ENCODE peak calls at places on chromosome 11, in five cellular contexts. One of them, this sample, is unnamed.

GRCh38 chr11:113505541-113506375 is 30.6 kb upstream of the DRD2 start:
- DNase-seq in mesothelial cell of epicardium: no peak
- DNase-seq in Calu3: peak
- DNase-seq in RWPE2: no peak
- DNase-seq in fibroblast of pulmonary artery: peak
- DNase-seq in this sample: peak

GRCh38 chr11:11763796-11764427 is 77.9 kb upstream of the USP47 start:
- DNase-seq in mesothelial cell of epicardium: no peak
- DNase-seq in Calu3: no peak
- DNase-seq in RWPE2: no peak
- DNase-seq in fibroblast of pulmonary artery: no peak
- DNase-seq in this sample: no peak

GRCh38 chr11:1744879-1745700 is 5.3 kb downstream of the IFITM10 start:
- DNase-seq in mesothelial cell of epicardium: no peak
- DNase-seq in Calu3: no peak
- DNase-seq in RWPE2: peak
- DNase-seq in fibroblast of pulmonary artery: no peak
- DNase-seq in this sample: no peak

GRCh38 chr11:45156731-45157130 is 10.3 kb downstream of the PRDM11 start:
- DNase-seq in mesothelial cell of epicardium: no peak
- DNase-seq in Calu3: no peak
- DNase-seq in RWPE2: no peak
- DNase-seq in fibroblast of pulmonary artery: no peak
- DNase-seq in this sample: peak

GRCh38 chr11:6609502-6610015 is 2.5 kb downstream of the TAF10 start:
- DNase-seq in mesothelial cell of epicardium: no peak
- DNase-seq in Calu3: no peak
- DNase-seq in RWPE2: peak
- DNase-seq in fibroblast of pulmonary artery: no peak
- DNase-seq in this sample: no peak

GRCh38 chr11:8604078-8604723 is 10.2 kb upstream of the STK33 start:
- DNase-seq in mesothelial cell of epicardium: no peak
- DNase-seq in Calu3: peak
- DNase-seq in RWPE2: peak
- DNase-seq in fibroblast of pulmonary artery: peak
- DNase-seq in this sample: no peak

GRCh38 chr11:47359586-47359985 is 7.1 kb upstream of the MYBPC3 start:
- DNase-seq in mesothelial cell of epicardium: no peak
- DNase-seq in Calu3: no peak
- DNase-seq in RWPE2: no peak
- DNase-seq in fibroblast of pulmonary artery: no peak
- DNase-seq in this sample: no peak

GRCh38 chr11:61065955-61066638 is 36.2 kb upstream of the CD5 start:
- DNase-seq in mesothelial cell of epicardium: no peak
- DNase-seq in Calu3: no peak
- DNase-seq in RWPE2: no peak
- DNase-seq in fibroblast of pulmonary artery: no peak
- DNase-seq in this sample: no peak

DNA sequence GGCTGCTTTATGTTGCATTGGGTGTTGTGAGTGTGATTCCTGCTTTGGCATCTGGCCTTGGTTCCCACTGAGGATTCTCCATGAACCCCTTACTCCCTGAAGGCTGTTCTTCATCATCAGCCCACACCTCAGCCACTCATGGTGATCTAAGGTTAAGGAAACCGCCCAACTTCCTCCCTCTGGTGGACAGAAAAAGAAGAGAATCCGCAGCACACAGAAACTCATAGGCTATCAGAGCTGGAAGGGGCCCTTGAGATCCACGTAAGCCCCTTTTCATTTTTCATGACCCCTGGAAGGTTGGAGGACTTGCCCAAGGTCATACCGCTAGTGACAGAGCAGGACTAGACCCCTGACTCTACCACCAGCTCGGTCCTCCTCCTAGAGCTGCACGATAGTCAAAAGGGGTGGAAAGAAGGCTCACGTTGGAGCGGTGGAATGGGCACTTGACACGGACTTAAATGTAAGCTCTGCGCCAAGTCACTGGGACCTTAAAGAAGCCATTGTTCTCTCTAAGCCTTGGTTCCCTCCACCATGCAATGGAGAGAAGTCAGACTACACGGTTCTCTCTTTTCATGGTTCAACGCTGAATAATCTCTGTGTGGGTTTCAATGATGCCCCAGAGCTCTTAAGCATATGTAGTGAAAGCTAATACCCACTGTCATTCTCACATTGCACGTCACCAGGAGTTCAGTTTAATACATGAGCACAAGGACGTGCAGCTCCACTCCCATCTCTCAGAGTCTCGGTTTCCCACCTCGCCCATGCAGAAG is 83.6 kb upstream of the CRTAM start:
- DNase-seq in mesothelial cell of epicardium: no peak
- DNase-seq in Calu3: no peak
- DNase-seq in RWPE2: no peak
- DNase-seq in fibroblast of pulmonary artery: peak
- DNase-seq in this sample: no peak
- TF ChIP-seq CTCF in mesothelial cell of epicardium: peak
- TF ChIP-seq CTCF in Calu3: no peak
- TF ChIP-seq CTCF in RWPE2: peak
- TF ChIP-seq CTCF in fibroblast of pulmonary artery: peak
- TF ChIP-seq CTCF in this sample: no peak

DNA sequence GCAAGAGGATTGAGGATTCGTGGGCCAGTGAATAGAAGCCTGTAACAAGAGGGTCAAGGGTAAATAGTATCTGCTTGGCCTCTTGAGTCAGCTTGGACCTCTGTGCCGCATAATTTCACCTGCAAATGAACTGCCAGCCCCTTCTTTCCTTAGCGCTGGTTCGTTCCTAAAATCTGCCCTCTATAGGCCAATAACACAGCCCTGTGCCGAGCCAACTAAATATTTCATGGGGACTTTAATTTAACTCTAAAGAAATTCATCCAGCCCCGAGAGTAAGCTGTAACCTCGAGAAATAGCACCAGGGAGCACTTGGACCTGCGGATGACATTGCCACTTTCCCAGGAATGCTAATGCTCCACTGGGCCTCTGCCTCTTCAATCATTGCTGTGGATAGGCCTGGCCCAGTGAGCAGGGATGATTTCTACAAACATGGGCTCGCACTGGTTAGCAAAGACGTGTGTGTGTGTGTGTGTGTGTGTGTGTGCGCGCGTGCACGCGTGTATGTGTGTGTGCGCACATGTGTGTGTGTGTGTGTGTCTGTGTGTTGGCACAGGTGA is 95.3 kb upstream of the TBCEL start:
- DNase-seq in mesothelial cell of epicardium: no peak
- DNase-seq in Calu3: no peak
- DNase-seq in RWPE2: no peak
- DNase-seq in fibroblast of pulmonary artery: no peak
- DNase-seq in this sample: no peak
- TF ChIP-seq CTCF in mesothelial cell of epicardium: no peak
- TF ChIP-seq CTCF in Calu3: no peak
- TF ChIP-seq CTCF in RWPE2: no peak
- TF ChIP-seq CTCF in fibroblast of pulmonary artery: no peak
- TF ChIP-seq CTCF in this sample: no peak

DNA sequence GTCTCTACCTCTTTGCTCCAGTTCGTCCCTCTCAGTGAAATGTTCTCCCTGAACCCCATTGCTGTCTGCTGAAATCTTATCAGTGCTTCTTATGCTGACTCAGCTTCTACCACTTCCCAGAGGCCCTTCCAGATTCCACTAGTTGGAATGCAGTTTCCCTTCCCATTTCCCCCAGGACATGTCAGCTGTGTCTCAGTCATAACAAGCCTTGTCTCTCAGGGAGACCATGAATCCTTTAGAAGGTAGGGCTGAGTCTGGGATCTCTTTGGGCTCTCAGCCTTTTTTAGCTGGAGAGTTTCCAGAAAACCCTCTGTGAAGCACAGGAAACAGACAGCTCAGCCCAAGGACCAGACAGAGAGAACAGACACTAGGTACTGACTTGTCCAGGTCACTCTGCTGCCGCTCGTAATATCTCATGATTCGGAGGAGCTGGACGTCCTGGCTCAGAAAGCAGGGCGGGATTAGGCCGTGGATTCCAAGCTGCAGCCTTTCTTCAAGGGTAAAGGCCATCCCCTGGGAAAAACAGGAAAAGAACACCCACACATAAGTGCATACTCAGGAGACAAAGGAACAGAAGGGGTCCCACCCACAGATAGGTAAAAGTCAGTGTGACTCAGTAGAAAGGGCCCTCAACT is 113.0 kb downstream of the ME3 start:
- DNase-seq in mesothelial cell of epicardium: no peak
- DNase-seq in Calu3: no peak
- DNase-seq in RWPE2: no peak
- DNase-seq in fibroblast of pulmonary artery: peak
- DNase-seq in this sample: no peak
- TF ChIP-seq CTCF in mesothelial cell of epicardium: no peak
- TF ChIP-seq CTCF in Calu3: no peak
- TF ChIP-seq CTCF in RWPE2: no peak
- TF ChIP-seq CTCF in fibroblast of pulmonary artery: no peak
- TF ChIP-seq CTCF in this sample: no peak

GRCh38 chr11:66418168-66418985 is 2.5 kb upstream of the NPAS4 start:
- DNase-seq in mesothelial cell of epicardium: peak
- DNase-seq in Calu3: peak
- DNase-seq in RWPE2: no peak
- DNase-seq in fibroblast of pulmonary artery: peak
- DNase-seq in this sample: no peak
- TF ChIP-seq CTCF in mesothelial cell of epicardium: no peak
- TF ChIP-seq CTCF in Calu3: peak
- TF ChIP-seq CTCF in RWPE2: peak
- TF ChIP-seq CTCF in fibroblast of pulmonary artery: peak
- TF ChIP-seq CTCF in this sample: no peak

GRCh38 chr11:116366451-116366850 is 406.3 kb downstream of the BUD13 start:
- DNase-seq in mesothelial cell of epicardium: no peak
- DNase-seq in Calu3: no peak
- DNase-seq in RWPE2: no peak
- DNase-seq in fibroblast of pulmonary artery: no peak
- DNase-seq in this sample: no peak
- TF ChIP-seq CTCF in mesothelial cell of epicardium: no peak
- TF ChIP-seq CTCF in Calu3: no peak
- TF ChIP-seq CTCF in RWPE2: no peak
- TF ChIP-seq CTCF in fibroblast of pulmonary artery: no peak
- TF ChIP-seq CTCF in this sample: no peak

GRCh38 chr11:78831571-78831970 is 256.9 kb upstream of the NARS2 start:
- DNase-seq in mesothelial cell of epicardium: no peak
- DNase-seq in Calu3: no peak
- DNase-seq in RWPE2: no peak
- DNase-seq in fibroblast of pulmonary artery: no peak
- DNase-seq in this sample: no peak

GRCh38 chr11:78830277-78830676 is 255.6 kb upstream of the NARS2 start:
- DNase-seq in mesothelial cell of epicardium: no peak
- DNase-seq in Calu3: no peak
- DNase-seq in RWPE2: no peak
- DNase-seq in fibroblast of pulmonary artery: no peak
- DNase-seq in this sample: no peak

GRCh38 chr11:78834886-78835285 is 260.2 kb upstream of the NARS2 start:
- DNase-seq in mesothelial cell of epicardium: no peak
- DNase-seq in Calu3: no peak
- DNase-seq in RWPE2: no peak
- DNase-seq in fibroblast of pulmonary artery: no peak
- DNase-seq in this sample: no peak

GRCh38 chr11:78833237-78833636 is 258.6 kb upstream of the NARS2 start:
- DNase-seq in mesothelial cell of epicardium: no peak
- DNase-seq in Calu3: no peak
- DNase-seq in RWPE2: no peak
- DNase-seq in fibroblast of pulmonary artery: no peak
- DNase-seq in this sample: no peak

GRCh38 chr11:78832226-78832947 is 257.7 kb upstream of the NARS2 start:
- DNase-seq in mesothelial cell of epicardium: no peak
- DNase-seq in Calu3: no peak
- DNase-seq in RWPE2: no peak
- DNase-seq in fibroblast of pulmonary artery: no peak
- DNase-seq in this sample: no peak
- TF ChIP-seq CTCF in mesothelial cell of epicardium: no peak
- TF ChIP-seq CTCF in Calu3: no peak
- TF ChIP-seq CTCF in RWPE2: no peak
- TF ChIP-seq CTCF in fibroblast of pulmonary artery: peak
- TF ChIP-seq CTCF in this sample: no peak

GRCh38 chr11:17469998-17470397 is 6.6 kb downstream of the ABCC8 start:
- DNase-seq in mesothelial cell of epicardium: no peak
- DNase-seq in Calu3: no peak
- DNase-seq in RWPE2: no peak
- DNase-seq in fibroblast of pulmonary artery: no peak
- DNase-seq in this sample: no peak

GRCh38 chr11:17472467-17472866 is 4.2 kb downstream of the ABCC8 start:
- DNase-seq in mesothelial cell of epicardium: no peak
- DNase-seq in Calu3: no peak
- DNase-seq in RWPE2: no peak
- DNase-seq in fibroblast of pulmonary artery: no peak
- DNase-seq in this sample: no peak

GRCh38 chr11:17471501-17471900 is 5.1 kb downstream of the ABCC8 start:
- DNase-seq in mesothelial cell of epicardium: no peak
- DNase-seq in Calu3: no peak
- DNase-seq in RWPE2: no peak
- DNase-seq in fibroblast of pulmonary artery: no peak
- DNase-seq in this sample: no peak

GRCh38 chr11:17475666-17476316 is 854 bp downstream of the ABCC8 start:
- DNase-seq in mesothelial cell of epicardium: no peak
- DNase-seq in Calu3: no peak
- DNase-seq in RWPE2: no peak
- DNase-seq in fibroblast of pulmonary artery: no peak
- DNase-seq in this sample: no peak

GRCh38 chr11:17473071-17473744 is 3.4 kb downstream of the ABCC8 start:
- DNase-seq in mesothelial cell of epicardium: no peak
- DNase-seq in Calu3: peak
- DNase-seq in RWPE2: no peak
- DNase-seq in fibroblast of pulmonary artery: no peak
- DNase-seq in this sample: no peak
- TF ChIP-seq CTCF in mesothelial cell of epicardium: no peak
- TF ChIP-seq CTCF in Calu3: peak
- TF ChIP-seq CTCF in RWPE2: peak
- TF ChIP-seq CTCF in fibroblast of pulmonary artery: peak
- TF ChIP-seq CTCF in this sample: no peak

DNA sequence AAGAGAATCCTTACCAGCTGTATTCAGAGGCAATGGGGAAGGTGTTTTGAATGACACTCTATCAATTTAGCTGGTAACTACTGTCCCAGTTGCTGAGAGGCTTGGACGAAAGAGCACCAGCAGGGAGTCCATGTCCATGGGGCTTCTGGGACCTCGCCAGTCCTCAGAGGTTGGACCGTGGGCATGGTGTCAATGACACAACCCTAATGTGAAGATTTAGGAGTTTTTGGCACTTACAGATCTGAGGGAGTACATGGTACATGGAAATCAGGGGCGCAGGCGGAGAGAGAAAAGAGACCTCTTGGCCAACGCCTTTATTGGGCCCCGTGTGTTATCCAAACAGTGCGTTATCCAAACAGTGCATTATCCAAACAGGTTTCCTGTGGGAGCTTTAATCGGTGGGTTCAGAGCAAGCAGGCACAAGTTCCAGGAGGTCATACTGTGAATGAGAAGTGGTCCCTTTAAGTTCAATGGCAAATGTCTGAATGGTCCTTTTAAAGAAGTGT is 169.1 kb upstream of the B3GAT1 start:
- DNase-seq in mesothelial cell of epicardium: no peak
- DNase-seq in Calu3: no peak
- DNase-seq in RWPE2: no peak
- DNase-seq in fibroblast of pulmonary artery: no peak
- DNase-seq in this sample: no peak
- TF ChIP-seq CTCF in mesothelial cell of epicardium: no peak
- TF ChIP-seq CTCF in Calu3: no peak
- TF ChIP-seq CTCF in RWPE2: no peak
- TF ChIP-seq CTCF in fibroblast of pulmonary artery: no peak
- TF ChIP-seq CTCF in this sample: no peak

This sample was measured in breast epithelium.